ENCODE peak calls at places on chromosome 5, in six cellular contexts. K is lower lobe of right lung; D is CD8-positive, alpha-beta T cell; C is tibial nerve; E is GM23248; R is CD4-positive, CD25-positive, alpha-beta regulatory T cell. H is an unnamed sample.

GRCh38 chr5:134552301-134552700 is 26.8 kb downstream of the JADE2 start:
- DNase-seq in D (no peak), E (peak; percentile 95), K (no peak), R (no peak), C (no peak), H (peak; percentile 93)

GRCh38 chr5:54302267-54302687 is 8.1 kb downstream of the ARL15 start:
- DNase-seq in K (no peak), D (no peak), C (no peak), E (peak; percentile 27), R (no peak), H (no peak)

GRCh38 chr5:98865690-98866089 is 63.1 kb downstream of the CHD1 start:
- DNase-seq in E (no peak), R (no peak), D (no peak), C (no peak), K (no peak), H (no peak)

GRCh38 chr5:33877483-33877882 is 14.3 kb downstream of the ADAMTS12 start:
- DNase-seq in K (no peak), E (peak; percentile 52), C (no peak), R (no peak), D (no peak), H (no peak)

GRCh38 chr5:67799732-67800234 is 415.8 kb upstream of the PIK3R1 start:
- DNase-seq in K (no peak), R (no peak), D (no peak), E (peak; percentile 7), C (peak; percentile 39), H (peak; percentile 48)

GRCh38 chr5:181212080-181212479 is 7.1 kb upstream of the TRIM7 start:
- DNase-seq in D (no peak), E (no peak), R (no peak), C (no peak), K (no peak), H (no peak)

GRCh38 chr5:20570486-20570885 is 582.5 kb upstream of the CDH18 start:
- DNase-seq in K (no peak), E (no peak), D (no peak), R (no peak), C (no peak), H (no peak)

GRCh38 chr5:54701179-54701578 is 183.6 kb downstream of the SNX18 start:
- DNase-seq in K (peak; percentile 61), R (no peak), D (no peak), C (no peak), E (peak; percentile 92), H (no peak)

GRCh38 chr5:38660194-38660668 is 103.8 kb upstream of the LIFR start:
- DNase-seq in K (no peak), C (no peak), D (no peak), E (no peak), R (no peak), H (no peak)

GRCh38 chr5:172156541-172156994 is 31.5 kb downstream of the STK10 start:
- DNase-seq in K (no peak), R (no peak), C (no peak), D (no peak), E (no peak), H (peak; percentile 88)

GRCh38 chr5:36739751-36740221 is 133.4 kb downstream of the SLC1A3 start:
- DNase-seq in R (peak; percentile 76), E (peak; percentile 70), K (peak; percentile 78), C (peak; percentile 42), D (peak; percentile 68), H (peak; percentile 75)

GRCh38 chr5:25570067-25570583 is 925.3 kb upstream of the CDH10 start:
- DNase-seq in E (no peak), D (no peak), C (no peak), K (no peak), R (no peak), H (no peak)

GRCh38 chr5:147631428-147631985 is 121.6 kb upstream of the DPYSL3 start:
- DNase-seq in R (no peak), E (no peak), D (no peak), K (no peak), C (no peak), H (no peak)

GRCh38 chr5:44665101-44665701 is 143.5 kb upstream of the MRPS30 start:
- DNase-seq in C (no peak), E (peak; percentile 89), K (no peak), D (no peak), R (no peak), H (no peak)

GRCh38 chr5:173825215-173825865 is 62.8 kb upstream of the CPEB4 start:
- DNase-seq in D (no peak), K (no peak), R (no peak), C (no peak), E (peak; percentile 54), H (no peak)

GRCh38 chr5:91469517-91470165 is 86.5 kb upstream of the ARRDC3 start:
- DNase-seq in C (no peak), E (no peak), R (no peak), K (no peak), D (no peak), H (no peak)

GRCh38 chr5:157187046-157187754 is 6.6 kb downstream of the ITK start:
- DNase-seq in R (no peak), D (no peak), K (no peak), C (no peak), E (no peak), H (no peak)

GRCh38 chr5:146240951-146241350 is 37.5 kb downstream of the RBM27 start:
- DNase-seq in K (no peak), C (no peak), R (no peak), D (no peak), E (peak; percentile 32), H (no peak)

GRCh38 chr5:64273276-64273675 is 107.6 kb downstream of the RNF180 start:
- DNase-seq in C (no peak), K (no peak), E (no peak), R (no peak), D (no peak), H (no peak)

GRCh38 chr5:40124367-40124766 is 555.3 kb upstream of the PTGER4 start:
- DNase-seq in K (no peak), C (no peak), R (peak; percentile 16), D (no peak), E (no peak), H (no peak)

GRCh38 chr5:54249210-54250028 is 61.0 kb downstream of the ARL15 start:
- DNase-seq in K (peak; percentile 52), E (peak; percentile 11), C (no peak), R (no peak), D (no peak), H (peak; percentile 30)

GRCh38 chr5:68415177-68416085 is 199.9 kb downstream of the PIK3R1 start:
- DNase-seq in K (no peak), C (no peak), R (no peak), D (no peak), E (no peak), H (no peak)

GRCh38 chr5:11415751-11416150 is 488.5 kb downstream of the CTNND2 start:
- DNase-seq in D (no peak), E (no peak), K (no peak), R (no peak), C (no peak), H (no peak)

GRCh38 chr5:121628783-121629182 is 222.9 kb upstream of the FTMT start:
- DNase-seq in D (no peak), E (no peak), K (no peak), C (no peak), R (no peak), H (no peak)

GRCh38 chr5:53478411-53479044 is 1.9 kb upstream of the FST start:
- DNase-seq in K (peak; percentile 51), E (peak; percentile 60), R (peak; percentile 38), C (no peak), D (peak; percentile 32), H (peak; percentile 27)

GRCh38 chr5:134113908-134114875 is at the start of gene TCF7:
- DNase-seq in K (peak; percentile 82), C (peak; percentile 42), R (peak; percentile 83), E (peak; percentile 96), D (peak; percentile 84), H (peak; percentile 76)

GRCh38 chr5:19314840-19315239 is 673.2 kb downstream of the CDH18 start:
- DNase-seq in D (no peak), R (no peak), E (no peak), K (no peak), C (no peak), H (no peak)

DNA sequence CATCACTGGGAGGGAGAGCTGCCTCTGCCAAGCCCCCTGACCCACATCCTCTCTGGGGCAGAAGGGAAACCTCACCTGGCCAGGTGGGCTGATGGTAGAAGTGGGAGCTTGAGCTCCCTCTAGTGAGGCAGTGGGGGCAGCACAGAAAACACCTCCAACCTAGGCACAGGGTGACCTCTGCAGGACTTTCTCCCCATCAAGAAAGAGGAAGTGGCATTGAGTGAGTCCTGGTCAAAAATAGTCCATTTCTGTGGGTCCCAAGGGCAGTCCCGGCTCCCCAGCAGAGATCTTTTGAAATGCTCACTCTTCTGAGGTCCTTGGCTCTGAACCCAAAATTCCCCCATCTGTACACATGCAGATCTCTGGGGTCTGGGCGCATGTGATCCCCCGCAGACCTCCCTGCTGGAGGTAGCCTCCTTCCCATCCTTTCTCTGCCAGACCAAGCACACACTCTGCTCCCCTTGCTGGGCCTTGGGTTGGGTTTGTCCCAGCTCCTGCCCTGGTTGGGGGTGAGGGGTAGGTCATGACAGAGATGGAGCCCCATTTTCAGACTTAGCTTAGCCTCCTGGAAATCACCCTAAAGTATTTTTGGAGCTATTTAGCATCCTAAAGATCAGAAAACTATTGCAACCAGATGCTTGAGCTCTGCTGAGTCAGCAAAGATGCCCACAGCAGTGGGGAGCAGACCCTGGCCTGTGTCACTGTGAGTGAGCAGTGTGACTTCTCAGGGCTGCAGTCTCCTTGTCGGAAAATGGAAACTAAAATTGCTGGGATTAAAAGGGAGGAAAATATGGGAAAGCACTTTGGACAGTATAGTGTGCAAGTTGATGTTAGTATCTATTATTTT is 41.6 kb upstream of the LCP2 start:
- DNase-seq in R (peak; percentile 81), K (no peak), E (no peak), C (no peak), D (peak; percentile 67), H (no peak)
- H3K4me1 ChIP-seq in R (peaks cover 49% of the 10 kb centered on the region), K (peaks cover 40% of the 10 kb centered on the region), E (no peaks in the 10 kb centered on the region), C (no peaks in the 10 kb centered on the region), D (peaks cover 49% of the 10 kb centered on the region), H (no peaks in the 10 kb centered on the region)

GRCh38 chr5:73822989-73823339 is 197.0 kb downstream of the ARHGEF28 start:
- DNase-seq in D (no peak), K (no peak), R (no peak), E (peak; percentile 45), C (no peak), H (no peak)
- H3K4me3 ChIP-seq in D (no peak overlapping the region), K (no peak overlapping the region), R (no peak overlapping the region), E (no peak overlapping the region), C (no peak overlapping the region), H (no peak overlapping the region)

GRCh38 chr5:115856936-115857524 is 15.3 kb downstream of the AP3S1 start:
- DNase-seq in K (no peak), E (no peak), D (no peak), R (no peak), C (no peak), H (no peak)
- H3K9me3 ChIP-seq in K (no peaks in the 10 kb centered on the region), E (no peaks in the 10 kb centered on the region), D (no peaks in the 10 kb centered on the region), R (no peaks in the 10 kb centered on the region), C (no peaks in the 10 kb centered on the region), H (no peaks in the 10 kb centered on the region)

GRCh38 chr5:56848206-56848605 is 32.9 kb downstream of the MAP3K1 start:
- DNase-seq in K (no peak), R (no peak), E (no peak), D (no peak), C (no peak), H (no peak)

GRCh38 chr5:56851258-56851941 is 36.1 kb downstream of the MAP3K1 start:
- DNase-seq in E (no peak), K (no peak), R (no peak), D (no peak), C (no peak), H (no peak)

GRCh38 chr5:56852228-56853000 is 37.1 kb downstream of the MAP3K1 start:
- DNase-seq in K (no peak), E (no peak), R (no peak), C (no peak), D (no peak), H (no peak)

GRCh38 chr5:56850423-56850822 is 35.1 kb downstream of the MAP3K1 start:
- DNase-seq in E (no peak), C (no peak), K (no peak), R (no peak), D (no peak), H (no peak)

GRCh38 chr5:56849671-56850070 is 34.3 kb downstream of the MAP3K1 start:
- DNase-seq in C (no peak), R (peak; percentile 22), D (no peak), E (no peak), K (no peak), H (no peak)
- H3K4me1 ChIP-seq in C (peaks cover 37% of the 10 kb centered on the region), R (peaks cover 98% of the 10 kb centered on the region), D (peaks cover 64% of the 10 kb centered on the region), E (no peaks in the 10 kb centered on the region), K (peaks cover 79% of the 10 kb centered on the region), H (peaks cover 8% of the 10 kb centered on the region)

H was measured in right cardiac atrium.